ENCODE peak calls at places on chromosomes 5 and 9, in six cellular contexts. One of them, this sample, is unnamed.

GRCh38 chr9:107049046-107049824 is 186.3 kb downstream of the ZNF462 start:
- DNase-seq in dorsolateral prefrontal cortex: no peak
- DNase-seq in neural crest cell: no peak
- DNase-seq in lung: no peak
- DNase-seq in cardiac fibroblast: no peak
- DNase-seq in fibroblast of the aortic adventitia: no peak
- DNase-seq in this sample: no peak

GRCh38 chr9:613771-614347 is 227.6 kb upstream of the DMRT1 start:
- DNase-seq in lung: peak; percentile 58
- DNase-seq in fibroblast of the aortic adventitia: peak; percentile 93
- DNase-seq in neural crest cell: peak; percentile 44
- DNase-seq in dorsolateral prefrontal cortex: peak; percentile 83
- DNase-seq in cardiac fibroblast: peak; percentile 94
- DNase-seq in this sample: peak; percentile 68

GRCh38 chr5:177303925-177304391 is 359 bp downstream of the PRELID1 start:
- DNase-seq in fibroblast of the aortic adventitia: peak; percentile 28
- DNase-seq in dorsolateral prefrontal cortex: no peak
- DNase-seq in lung: no peak
- DNase-seq in cardiac fibroblast: no peak
- DNase-seq in neural crest cell: no peak
- DNase-seq in this sample: no peak

GRCh38 chr9:70902705-70903131 is 218.7 kb downstream of the TRPM3 start:
- DNase-seq in cardiac fibroblast: peak; percentile 93
- DNase-seq in neural crest cell: no peak
- DNase-seq in lung: no peak
- DNase-seq in dorsolateral prefrontal cortex: no peak
- DNase-seq in fibroblast of the aortic adventitia: peak; percentile 98
- DNase-seq in this sample: no peak

GRCh38 chr9:115002371-115003120 is 72.2 kb upstream of the TNFSF8 start:
- DNase-seq in fibroblast of the aortic adventitia: peak; percentile 8
- DNase-seq in neural crest cell: no peak
- DNase-seq in cardiac fibroblast: no peak
- DNase-seq in dorsolateral prefrontal cortex: no peak
- DNase-seq in lung: no peak
- DNase-seq in this sample: no peak

GRCh38 chr9:112945620-112946208 is 55.0 kb upstream of the SLC46A2 start:
- DNase-seq in cardiac fibroblast: no peak
- DNase-seq in neural crest cell: no peak
- DNase-seq in lung: no peak
- DNase-seq in fibroblast of the aortic adventitia: no peak
- DNase-seq in dorsolateral prefrontal cortex: no peak
- DNase-seq in this sample: no peak

GRCh38 chr9:96274939-96275338 is 27.0 kb downstream of the HSD17B3 start:
- DNase-seq in cardiac fibroblast: no peak
- DNase-seq in neural crest cell: no peak
- DNase-seq in dorsolateral prefrontal cortex: no peak
- DNase-seq in fibroblast of the aortic adventitia: no peak
- DNase-seq in lung: no peak
- DNase-seq in this sample: no peak

GRCh38 chr5:141003791-141004601 is 37.7 kb downstream of the PCDHAC2 start:
- DNase-seq in lung: peak; percentile 83
- DNase-seq in cardiac fibroblast: no peak
- DNase-seq in neural crest cell: no peak
- DNase-seq in fibroblast of the aortic adventitia: no peak
- DNase-seq in dorsolateral prefrontal cortex: no peak
- DNase-seq in this sample: no peak

GRCh38 chr9:87545858-87546257 is 48.2 kb downstream of the DAPK1 start:
- DNase-seq in fibroblast of the aortic adventitia: peak; percentile 49
- DNase-seq in dorsolateral prefrontal cortex: no peak
- DNase-seq in lung: no peak
- DNase-seq in neural crest cell: no peak
- DNase-seq in cardiac fibroblast: peak; percentile 60
- DNase-seq in this sample: no peak

GRCh38 chr5:35247645-35248034 is 17.4 kb upstream of the PRLR start:
- DNase-seq in dorsolateral prefrontal cortex: no peak
- DNase-seq in cardiac fibroblast: peak; percentile 54
- DNase-seq in lung: no peak
- DNase-seq in neural crest cell: no peak
- DNase-seq in fibroblast of the aortic adventitia: peak; percentile 21
- DNase-seq in this sample: no peak

GRCh38 chr5:17805426-17805825 is 171.2 kb downstream of the TAF11L14 start:
- DNase-seq in neural crest cell: no peak
- DNase-seq in fibroblast of the aortic adventitia: no peak
- DNase-seq in cardiac fibroblast: no peak
- DNase-seq in dorsolateral prefrontal cortex: no peak
- DNase-seq in lung: no peak
- DNase-seq in this sample: no peak

GRCh38 chr5:96780626-96781025 is 27.1 kb downstream of the ERAP1 start:
- DNase-seq in neural crest cell: no peak
- DNase-seq in cardiac fibroblast: no peak
- DNase-seq in fibroblast of the aortic adventitia: no peak
- DNase-seq in lung: no peak
- DNase-seq in dorsolateral prefrontal cortex: no peak
- DNase-seq in this sample: no peak

GRCh38 chr5:158313027-158313738 is 454.2 kb upstream of the CLINT1 start:
- DNase-seq in dorsolateral prefrontal cortex: no peak
- DNase-seq in lung: no peak
- DNase-seq in fibroblast of the aortic adventitia: no peak
- DNase-seq in neural crest cell: no peak
- DNase-seq in cardiac fibroblast: no peak
- DNase-seq in this sample: no peak

GRCh38 chr9:129996161-129996849 is 46.7 kb downstream of the FNBP1 start:
- DNase-seq in neural crest cell: no peak
- DNase-seq in fibroblast of the aortic adventitia: peak; percentile 64
- DNase-seq in cardiac fibroblast: peak; percentile 56
- DNase-seq in dorsolateral prefrontal cortex: no peak
- DNase-seq in lung: no peak
- DNase-seq in this sample: no peak

GRCh38 chr9:127854169-127854833 is at the start of gene ENG:
- DNase-seq in dorsolateral prefrontal cortex: no peak
- DNase-seq in fibroblast of the aortic adventitia: peak; percentile 60
- DNase-seq in lung: peak; percentile 66
- DNase-seq in neural crest cell: peak; percentile 30
- DNase-seq in cardiac fibroblast: peak; percentile 83
- DNase-seq in this sample: no peak

GRCh38 chr5:41097642-41098041 is 26.5 kb upstream of the MROH2B start:
- DNase-seq in dorsolateral prefrontal cortex: no peak
- DNase-seq in lung: no peak
- DNase-seq in cardiac fibroblast: no peak
- DNase-seq in neural crest cell: no peak
- DNase-seq in fibroblast of the aortic adventitia: no peak
- DNase-seq in this sample: no peak

GRCh38 chr9:69317894-69318293 is 7.1 kb upstream of the ENTREP1 start:
- DNase-seq in dorsolateral prefrontal cortex: no peak
- DNase-seq in cardiac fibroblast: no peak
- DNase-seq in neural crest cell: no peak
- DNase-seq in fibroblast of the aortic adventitia: no peak
- DNase-seq in lung: no peak
- DNase-seq in this sample: no peak

GRCh38 chr9:27835746-27836145 is 262.5 kb upstream of the C9orf72 start:
- DNase-seq in lung: no peak
- DNase-seq in cardiac fibroblast: no peak
- DNase-seq in fibroblast of the aortic adventitia: no peak
- DNase-seq in dorsolateral prefrontal cortex: no peak
- DNase-seq in neural crest cell: no peak
- DNase-seq in this sample: no peak

GRCh38 chr5:148740966-148741742 is 85.3 kb upstream of the ADRB2 start:
- DNase-seq in dorsolateral prefrontal cortex: no peak
- DNase-seq in lung: no peak
- DNase-seq in fibroblast of the aortic adventitia: peak; percentile 84
- DNase-seq in neural crest cell: no peak
- DNase-seq in cardiac fibroblast: peak; percentile 82
- DNase-seq in this sample: peak; percentile 41

DNA sequence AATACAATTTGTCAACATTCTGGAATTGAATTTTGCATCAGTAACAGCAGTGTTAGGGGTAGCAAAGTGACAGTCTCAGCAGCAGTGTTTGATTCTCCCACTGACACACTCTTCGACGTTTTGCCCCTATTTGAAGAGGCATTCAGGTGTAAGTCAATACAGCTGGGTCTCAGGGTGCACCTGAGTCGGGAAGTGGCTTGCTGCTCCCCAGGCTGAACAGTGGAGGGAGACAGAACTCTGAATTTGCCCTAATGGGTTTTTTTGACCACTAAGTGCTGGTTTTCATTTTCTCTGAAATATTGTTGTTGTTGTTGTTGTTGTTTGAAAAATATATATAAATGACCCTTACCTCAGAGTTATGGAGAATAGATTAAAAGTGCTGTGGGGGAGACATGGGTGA is 223.2 kb downstream of the TLR4 start:
- DNase-seq in neural crest cell: no peak
- DNase-seq in fibroblast of the aortic adventitia: no peak
- DNase-seq in cardiac fibroblast: no peak
- DNase-seq in lung: no peak
- DNase-seq in dorsolateral prefrontal cortex: no peak
- DNase-seq in this sample: no peak
- TF ChIP-seq CTCF in neural crest cell: no peak
- TF ChIP-seq CTCF in fibroblast of the aortic adventitia: no peak
- TF ChIP-seq CTCF in cardiac fibroblast: no peak
- TF ChIP-seq CTCF in lung: no peak
- TF ChIP-seq CTCF in dorsolateral prefrontal cortex: peak; percentile 20
- TF ChIP-seq CTCF in this sample: no peak

GRCh38 chr5:27241564-27242257 is 203.3 kb upstream of the CDH9 start:
- DNase-seq in fibroblast of the aortic adventitia: peak; percentile 97
- DNase-seq in neural crest cell: no peak
- DNase-seq in cardiac fibroblast: peak; percentile 96
- DNase-seq in lung: no peak
- DNase-seq in dorsolateral prefrontal cortex: no peak
- DNase-seq in this sample: no peak
- TF ChIP-seq CTCF in fibroblast of the aortic adventitia: peak; percentile 52
- TF ChIP-seq CTCF in neural crest cell: no peak
- TF ChIP-seq CTCF in cardiac fibroblast: peak; percentile 33
- TF ChIP-seq CTCF in lung: no peak
- TF ChIP-seq CTCF in dorsolateral prefrontal cortex: no peak
- TF ChIP-seq CTCF in this sample: no peak

GRCh38 chr9:133131506-133131905 is 10.5 kb upstream of the RALGDS start:
- DNase-seq in neural crest cell: no peak
- DNase-seq in lung: no peak
- DNase-seq in cardiac fibroblast: peak; percentile 32
- DNase-seq in fibroblast of the aortic adventitia: no peak
- DNase-seq in dorsolateral prefrontal cortex: no peak
- DNase-seq in this sample: no peak

GRCh38 chr9:133132174-133132573 is 11.1 kb upstream of the RALGDS start:
- DNase-seq in lung: no peak
- DNase-seq in fibroblast of the aortic adventitia: no peak
- DNase-seq in dorsolateral prefrontal cortex: no peak
- DNase-seq in cardiac fibroblast: no peak
- DNase-seq in neural crest cell: no peak
- DNase-seq in this sample: no peak

GRCh38 chr9:133135193-133135745 is 14.2 kb upstream of the RALGDS start:
- DNase-seq in dorsolateral prefrontal cortex: peak; percentile 53
- DNase-seq in fibroblast of the aortic adventitia: peak; percentile 83
- DNase-seq in lung: no peak
- DNase-seq in cardiac fibroblast: peak; percentile 78
- DNase-seq in neural crest cell: no peak
- DNase-seq in this sample: no peak

GRCh38 chr9:133134419-133135190 is 13.6 kb upstream of the RALGDS start:
- DNase-seq in cardiac fibroblast: no peak
- DNase-seq in dorsolateral prefrontal cortex: no peak
- DNase-seq in neural crest cell: no peak
- DNase-seq in fibroblast of the aortic adventitia: no peak
- DNase-seq in lung: no peak
- DNase-seq in this sample: no peak

DNA sequence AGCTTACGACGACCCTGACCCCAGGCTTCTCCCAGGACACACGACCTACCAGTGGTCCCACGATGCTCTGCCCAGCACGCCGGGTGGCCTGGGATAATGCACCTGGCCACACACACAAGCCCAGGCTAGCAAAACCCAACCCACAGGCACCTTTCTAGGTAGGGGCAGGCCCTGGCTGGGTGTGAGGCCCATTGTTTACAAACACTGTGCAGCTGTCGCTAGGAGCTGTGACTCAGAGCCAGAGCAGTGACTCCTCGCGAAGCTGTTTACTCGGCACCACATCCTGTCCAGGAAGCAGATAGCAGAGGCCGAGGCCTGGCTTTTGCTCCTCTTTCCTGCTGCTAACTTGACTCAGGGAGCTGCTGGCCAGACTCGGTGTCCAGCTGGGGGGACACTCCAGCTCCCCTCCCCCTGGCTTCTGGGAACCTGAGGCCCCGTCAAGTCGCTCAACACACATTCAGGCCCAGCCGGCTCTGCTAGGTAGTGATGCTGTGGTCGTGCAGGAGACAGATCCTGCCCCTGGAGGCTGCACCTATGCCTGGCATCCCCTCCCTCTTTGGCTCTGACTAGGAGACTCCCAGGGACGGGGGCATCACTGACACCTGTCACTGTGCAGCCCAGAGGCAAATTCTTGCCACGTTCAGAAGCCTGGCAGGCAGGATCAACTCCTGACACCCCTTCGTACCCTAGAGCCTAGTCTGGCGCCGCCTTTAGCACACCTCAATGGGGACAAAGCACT is 12.8 kb upstream of the RALGDS start:
- DNase-seq in dorsolateral prefrontal cortex: peak; percentile 68
- DNase-seq in lung: peak; percentile 86
- DNase-seq in cardiac fibroblast: peak; percentile 96
- DNase-seq in fibroblast of the aortic adventitia: peak; percentile 86
- DNase-seq in neural crest cell: no peak
- DNase-seq in this sample: peak; percentile 94
- TF ChIP-seq CTCF in dorsolateral prefrontal cortex: no peak
- TF ChIP-seq CTCF in lung: no peak
- TF ChIP-seq CTCF in cardiac fibroblast: no peak
- TF ChIP-seq CTCF in fibroblast of the aortic adventitia: no peak
- TF ChIP-seq CTCF in neural crest cell: no peak
- TF ChIP-seq CTCF in this sample: no peak

GRCh38 chr9:136665111-136665703 is 2.5 kb downstream of the EGFL7 start:
- DNase-seq in neural crest cell: peak; percentile 49
- DNase-seq in lung: no peak
- DNase-seq in dorsolateral prefrontal cortex: no peak
- DNase-seq in cardiac fibroblast: no peak
- DNase-seq in fibroblast of the aortic adventitia: no peak
- DNase-seq in this sample: peak; percentile 84
- TF ChIP-seq CTCF in neural crest cell: peak; percentile 56
- TF ChIP-seq CTCF in lung: no peak
- TF ChIP-seq CTCF in dorsolateral prefrontal cortex: no peak
- TF ChIP-seq CTCF in cardiac fibroblast: peak; percentile 4
- TF ChIP-seq CTCF in fibroblast of the aortic adventitia: peak; percentile 6
- TF ChIP-seq CTCF in this sample: no peak

GRCh38 chr5:76175051-76175666 is 92.0 kb downstream of the SV2C start:
- DNase-seq in lung: peak; percentile 38
- DNase-seq in fibroblast of the aortic adventitia: peak; percentile 43
- DNase-seq in dorsolateral prefrontal cortex: no peak
- DNase-seq in cardiac fibroblast: peak; percentile 42
- DNase-seq in neural crest cell: peak; percentile 53
- DNase-seq in this sample: peak; percentile 91
- TF ChIP-seq CTCF in lung: peak; percentile 34
- TF ChIP-seq CTCF in fibroblast of the aortic adventitia: peak; percentile 77
- TF ChIP-seq CTCF in dorsolateral prefrontal cortex: peak; percentile 49
- TF ChIP-seq CTCF in cardiac fibroblast: peak; percentile 80
- TF ChIP-seq CTCF in neural crest cell: peak; percentile 84
- TF ChIP-seq CTCF in this sample: peak; percentile 49